ENCODE peak calls at places on chromosomes 3 and 15, in seven cellular contexts. W is IMR-90; H is CD8-positive, alpha-beta T cell; Q is mesendoderm; G is mesenchymal stem cell; F is left ventricle myocardium inferior; Z is psoas muscle. P is an unnamed sample. For H3K4me1, the result is how much of the 10 kb centered on the place peaks cover.

GRCh38 chr15:74511583-74511982 is 29.4 kb upstream of the ARID3B start:
- DNase-seq in W (no peak), H (no peak), Q (no peak), G (no peak), F (no peak), Z (no peak), P (no peak)

GRCh38 chr3:80767599-80767998 is 993.8 kb downstream of the GBE1 start:
- DNase-seq in W (no peak), H (no peak), Q (no peak), G (no peak), F (no peak), Z (no peak), P (no peak)

GRCh38 chr3:130960139-130960779 is 66.4 kb downstream of the ASTE1 start:
- DNase-seq in W (peak), H (no peak), Q (peak), G (no peak), F (no peak), Z (no peak), P (no peak)

GRCh38 chr15:82792068-82792467 is 13.8 kb downstream of the FSD2 start:
- DNase-seq in W (no peak), H (no peak), Q (no peak), G (no peak), F (no peak), Z (no peak), P (no peak)

GRCh38 chr3:69012836-69013255 is 638 bp downstream of the EOGT start:
- DNase-seq in W (peak), H (no peak), Q (peak), G (peak), F (peak), Z (peak), P (no peak)

GRCh38 chr3:84806958-84807357 is 151.8 kb upstream of the CADM2 start:
- DNase-seq in W (no peak), H (no peak), Q (no peak), G (no peak), F (no peak), Z (no peak), P (no peak)

GRCh38 chr3:163490119-163490518 is 1588.2 kb downstream of the SI start:
- DNase-seq in W (no peak), H (no peak), Q (peak), G (peak), F (no peak), Z (no peak), P (no peak)

GRCh38 chr15:44183363-44183762 is 11.7 kb downstream of the FRMD5 start:
- DNase-seq in W (no peak), H (no peak), Q (no peak), G (no peak), F (no peak), Z (no peak), P (no peak)

GRCh38 chr3:35936571-35936970 is 297.2 kb downstream of the ARPP21 start:
- DNase-seq in W (peak), H (no peak), Q (no peak), G (no peak), F (no peak), Z (no peak), P (no peak)

GRCh38 chr15:100001405-100001804 is 268.2 kb upstream of the LYSMD4 start:
- DNase-seq in W (no peak), H (no peak), Q (no peak), G (no peak), F (no peak), Z (no peak), P (no peak)

GRCh38 chr3:135736740-135737139 is 228.8 kb upstream of the PPP2R3A start:
- DNase-seq in W (peak), H (no peak), Q (peak), G (no peak), F (no peak), Z (no peak), P (no peak)

GRCh38 chr15:51132384-51133139 is 37.9 kb upstream of the TNFAIP8L3 start:
- DNase-seq in W (peak), H (no peak), Q (peak), G (peak), F (no peak), Z (peak), P (no peak)

GRCh38 chr3:43338295-43338694 is 52.0 kb downstream of the SNRK start:
- DNase-seq in W (peak), H (no peak), Q (peak), G (peak), F (no peak), Z (no peak), P (no peak)

GRCh38 chr3:83218383-83219200 is 1457.1 kb upstream of the GBE1 start:
- DNase-seq in W (no peak), H (no peak), Q (no peak), G (no peak), F (no peak), Z (no peak), P (no peak)

GRCh38 chr15:75109731-75110130 is 86.3 kb downstream of the PPCDC start:
- DNase-seq in W (no peak), H (no peak), Q (no peak), G (no peak), F (no peak), Z (no peak), P (no peak)

GRCh38 chr3:117404756-117405155 is 695.2 kb downstream of the TUSC7 start:
- DNase-seq in W (no peak), H (no peak), Q (no peak), G (no peak), F (no peak), Z (no peak), P (no peak)

GRCh38 chr15:77168211-77168610 is 97.3 kb upstream of the TSPAN3 start:
- DNase-seq in W (no peak), H (no peak), Q (no peak), G (no peak), F (no peak), Z (no peak), P (no peak)

GRCh38 chr3:123336001-123336400 is 112.9 kb downstream of the ADCY5 start:
- DNase-seq in W (no peak), H (no peak), Q (no peak), G (no peak), F (peak), Z (no peak), P (no peak)

GRCh38 chr3:37855363-37855970 is 6.2 kb upstream of the CTDSPL start:
- DNase-seq in W (peak), H (peak), Q (peak), G (peak), F (peak), Z (peak), P (peak)

GRCh38 chr15:100241572-100242479 is 99.9 kb downstream of the ADAMTS17 start:
- DNase-seq in W (no peak), H (no peak), Q (peak), G (peak), F (no peak), Z (peak), P (no peak)

GRCh38 chr15:97563516-97563915 is 397.0 kb upstream of the ARRDC4 start:
- DNase-seq in W (no peak), H (no peak), Q (no peak), G (no peak), F (no peak), Z (no peak), P (no peak)

GRCh38 chr3:7512048-7512447 is 651.1 kb downstream of the GRM7 start:
- DNase-seq in W (no peak), H (no peak), Q (no peak), G (no peak), F (no peak), Z (no peak), P (no peak)

GRCh38 chr3:51944541-51945021 is 2.4 kb downstream of the PARP3 start:
- DNase-seq in W (no peak), H (no peak), Q (no peak), G (no peak), F (no peak), Z (no peak), P (no peak)

GRCh38 chr15:50911641-50912040 is 3.2 kb downstream of the AP4E1 start:
- DNase-seq in W (no peak), H (no peak), Q (no peak), G (no peak), F (no peak), Z (no peak), P (no peak)

GRCh38 chr15:66873856-66874255 is 171.8 kb downstream of the SMAD6 start:
- DNase-seq in W (no peak), H (no peak), Q (peak), G (no peak), F (no peak), Z (no peak), P (no peak)

GRCh38 chr15:92091155-92091734 is 237.7 kb downstream of the SLCO3A1 start:
- DNase-seq in W (peak), H (no peak), Q (peak), G (no peak), F (no peak), Z (no peak), P (no peak)

GRCh38 chr3:100603449-100603848 is 6.0 kb upstream of the ADGRG7 start:
- DNase-seq in W (peak), H (no peak), Q (peak), G (peak), F (no peak), Z (no peak), P (peak)

GRCh38 chr3:59411694-59412093 is 361.9 kb upstream of the CFAP20DC start:
- DNase-seq in W (peak), H (no peak), Q (no peak), G (peak), F (no peak), Z (no peak), P (no peak)

GRCh38 chr3:14401692-14402303 is 608 bp upstream of the SLC6A6 start:
- DNase-seq in W (no peak), H (no peak), Q (no peak), G (no peak), F (no peak), Z (no peak), P (no peak)

GRCh38 chr15:75694241-75695182 is 18.1 kb downstream of the CSPG4 start:
- DNase-seq in W (peak), H (no peak), Q (peak), G (peak), F (peak), Z (peak), P (no peak)

GRCh38 chr3:50405249-50405648 is 45.9 kb upstream of the TMEM115 start:
- DNase-seq in W (peak), H (peak), Q (peak), G (peak), F (no peak), Z (no peak), P (peak)

GRCh38 chr15:86608461-86608860 is 528.8 kb downstream of the AGBL1 start:
- DNase-seq in W (no peak), H (no peak), Q (no peak), G (peak), F (peak), Z (peak), P (no peak)

GRCh38 chr3:185362850-185363661 is at the start of gene MAP3K13:
- DNase-seq in W (peak), H (no peak), Q (peak), G (peak), F (peak), Z (peak), P (peak)

GRCh38 chr15:84988909-84989644 is 7.4 kb downstream of the PDE8A start:
- DNase-seq in W (no peak), H (no peak), Q (no peak), G (no peak), F (no peak), Z (no peak), P (no peak)

GRCh38 chr3:195758721-195759353 is 38.1 kb downstream of the MUC20 start:
- DNase-seq in W (no peak), H (no peak), Q (no peak), G (no peak), F (no peak), Z (no peak), P (no peak)

GRCh38 chr3:28745904-28746617 is 397.4 kb upstream of the AZI2 start:
- DNase-seq in W (no peak), H (no peak), Q (no peak), G (no peak), F (no peak), Z (no peak), P (no peak)

GRCh38 chr3:115186351-115187148 is 39.5 kb upstream of the ZBTB20 start:
- DNase-seq in W (no peak), H (no peak), Q (no peak), G (no peak), F (no peak), Z (no peak), P (no peak)

GRCh38 chr3:127688416-127689265 is 15.9 kb downstream of the ABTB1 start:
- DNase-seq in W (peak), H (no peak), Q (no peak), G (peak), F (peak), Z (peak), P (no peak)

GRCh38 chr15:56805466-56806146 is 72.3 kb upstream of the ZNF280D start:
- DNase-seq in W (peak), H (no peak), Q (peak), G (peak), F (no peak), Z (no peak), P (no peak)

GRCh38 chr3:170599995-170600624 is 14.2 kb upstream of the SLC7A14 start:
- DNase-seq in W (no peak), H (no peak), Q (no peak), G (no peak), F (no peak), Z (no peak), P (no peak)

GRCh38 chr15:70475921-70476320 is 287.4 kb downstream of the UACA start:
- DNase-seq in W (no peak), H (no peak), Q (no peak), G (no peak), F (no peak), Z (no peak), P (no peak)
- H3K4me1 ChIP-seq in W (under half), H (under half), Q (under half), G (under half), F (under half), Z (under half), P (under half)

GRCh38 chr15:90262426-90262825 is 3.0 kb upstream of the NGRN start:
- DNase-seq in W (no peak), H (no peak), Q (no peak), G (no peak), F (no peak), Z (peak), P (no peak)

GRCh38 chr15:90266485-90266884 is 1.0 kb downstream of the NGRN start:
- DNase-seq in W (peak), H (no peak), Q (no peak), G (peak), F (no peak), Z (no peak), P (no peak)

GRCh38 chr15:90265271-90266060 is at the start of gene NGRN:
- DNase-seq in W (peak), H (peak), Q (peak), G (peak), F (peak), Z (peak), P (peak)

GRCh38 chr15:90266061-90266431 is 574 bp downstream of the NGRN start:
- DNase-seq in W (peak), H (peak), Q (peak), G (no peak), F (no peak), Z (peak), P (no peak)

GRCh38 chr15:90264649-90265048 is 823 bp upstream of the NGRN start:
- DNase-seq in W (no peak), H (peak), Q (no peak), G (no peak), F (no peak), Z (no peak), P (no peak)
- H3K4me1 ChIP-seq in W (under half), H (under half), Q (under half), G (under half), F (half or more), Z (under half), P (under half)

GRCh38 chr15:72222433-72222832 is 8.6 kb downstream of the PKM start:
- DNase-seq in W (no peak), H (no peak), Q (no peak), G (no peak), F (peak), Z (peak), P (no peak)

GRCh38 chr15:72217216-72217615 is 13.8 kb downstream of the PKM start:
- DNase-seq in W (no peak), H (no peak), Q (no peak), G (no peak), F (no peak), Z (no peak), P (no peak)

GRCh38 chr15:72216079-72216478 is 14.9 kb downstream of the PKM start:
- DNase-seq in W (no peak), H (no peak), Q (no peak), G (no peak), F (no peak), Z (no peak), P (no peak)

DNA sequence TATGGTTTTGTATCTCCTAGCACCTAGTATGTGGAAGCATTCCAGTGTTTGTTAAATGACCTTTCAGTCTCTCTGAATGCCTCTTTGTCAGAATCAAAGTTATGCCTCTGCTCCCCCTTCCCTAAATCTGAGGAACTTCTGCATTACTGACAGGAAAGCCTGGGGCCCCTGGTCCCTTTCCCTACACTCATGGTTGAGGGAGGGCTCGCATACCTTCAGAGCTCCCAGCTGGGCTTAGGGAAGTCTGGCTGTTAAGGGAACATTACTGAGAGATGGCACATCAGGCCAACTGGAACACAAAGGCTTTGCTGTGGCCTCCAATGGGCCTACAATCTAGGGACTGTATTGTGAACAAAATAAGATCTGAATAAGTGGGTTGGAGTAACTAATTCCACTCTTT is 10.3 kb downstream of the PKM start:
- DNase-seq in W (no peak), H (no peak), Q (peak), G (no peak), F (no peak), Z (no peak), P (no peak)
- H3K4me1 ChIP-seq in W (under half), H (under half), Q (under half), G (under half), F (half or more), Z (half or more), P (under half)

DNA sequence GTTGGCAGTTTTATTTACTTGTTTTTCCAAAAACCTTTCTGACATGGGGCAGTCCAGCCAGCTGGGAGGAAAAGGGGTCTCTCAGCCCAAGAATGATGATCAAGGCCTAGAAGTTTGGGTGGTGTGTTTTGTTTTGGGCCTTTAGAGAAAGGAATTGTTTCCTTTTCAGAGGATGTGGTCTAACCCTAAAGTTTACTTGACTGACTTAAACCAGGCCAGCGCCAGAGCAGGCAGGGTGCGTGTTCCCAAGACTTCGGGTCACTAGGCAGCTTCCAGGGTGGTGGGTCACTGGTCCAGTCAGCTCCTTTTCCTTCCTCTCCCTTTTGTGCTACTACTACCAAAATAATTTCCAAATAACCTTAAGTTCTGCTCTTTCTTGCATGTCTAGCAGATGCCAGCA is 4.9 kb downstream of the FLNB start:
- DNase-seq in W (no peak), H (no peak), Q (no peak), G (peak), F (no peak), Z (no peak), P (no peak)
- H3K4me1 ChIP-seq in W (under half), H (half or more), Q (under half), G (under half), F (half or more), Z (under half), P (under half)

DNA sequence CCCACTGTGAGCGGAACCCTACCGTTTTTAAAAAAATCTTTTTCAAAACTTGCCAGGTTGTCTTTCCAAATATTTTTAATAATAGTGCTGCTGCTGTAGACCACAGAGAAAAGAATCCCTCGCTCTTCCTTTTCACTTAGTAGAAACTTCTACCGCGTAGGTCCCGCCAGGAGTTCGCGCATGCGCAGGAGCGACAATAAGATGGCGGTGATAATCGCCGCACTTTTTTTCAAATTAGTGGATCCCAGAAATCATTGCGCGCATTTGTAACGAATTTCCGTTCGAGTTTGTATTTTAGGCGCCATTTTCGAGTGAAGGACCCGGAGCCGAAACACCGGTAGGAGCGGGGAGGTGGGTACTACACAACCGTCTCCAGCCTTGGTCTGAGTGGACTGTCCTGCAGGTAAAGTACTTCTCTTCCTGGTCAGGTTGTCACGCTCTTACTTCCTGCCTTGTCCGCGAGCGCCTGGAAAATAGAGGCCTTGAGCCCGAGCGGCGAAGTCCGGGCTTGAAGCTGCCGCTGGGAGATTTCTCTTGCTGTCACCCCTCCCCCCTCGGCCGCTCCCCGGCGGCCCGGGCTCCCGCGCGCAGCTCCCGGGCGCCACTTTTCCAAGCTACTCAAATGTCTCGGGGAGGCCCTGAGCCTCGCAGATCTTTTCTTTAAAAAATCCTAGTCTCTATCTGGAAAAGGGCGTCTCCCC is at the start of gene SMC4:
- DNase-seq in W (peak), H (peak), Q (peak), G (peak), F (peak), Z (peak), P (peak)
- H3K4me1 ChIP-seq in W (under half), H (under half), Q (under half), G (under half), F (half or more), Z (under half), P (under half)

GRCh38 chr15:68610825-68611224 is 32.0 kb downstream of the CORO2B start:
- DNase-seq in W (no peak), H (no peak), Q (no peak), G (peak), F (peak), Z (no peak), P (no peak)

GRCh38 chr15:68606332-68606731 is 27.5 kb downstream of the CORO2B start:
- DNase-seq in W (peak), H (no peak), Q (no peak), G (no peak), F (no peak), Z (no peak), P (no peak)

GRCh38 chr15:68609618-68610017 is 30.8 kb downstream of the CORO2B start:
- DNase-seq in W (no peak), H (no peak), Q (no peak), G (peak), F (peak), Z (peak), P (no peak)

GRCh38 chr15:68608206-68608843 is 29.5 kb downstream of the CORO2B start:
- DNase-seq in W (peak), H (no peak), Q (peak), G (no peak), F (peak), Z (peak), P (no peak)

DNA sequence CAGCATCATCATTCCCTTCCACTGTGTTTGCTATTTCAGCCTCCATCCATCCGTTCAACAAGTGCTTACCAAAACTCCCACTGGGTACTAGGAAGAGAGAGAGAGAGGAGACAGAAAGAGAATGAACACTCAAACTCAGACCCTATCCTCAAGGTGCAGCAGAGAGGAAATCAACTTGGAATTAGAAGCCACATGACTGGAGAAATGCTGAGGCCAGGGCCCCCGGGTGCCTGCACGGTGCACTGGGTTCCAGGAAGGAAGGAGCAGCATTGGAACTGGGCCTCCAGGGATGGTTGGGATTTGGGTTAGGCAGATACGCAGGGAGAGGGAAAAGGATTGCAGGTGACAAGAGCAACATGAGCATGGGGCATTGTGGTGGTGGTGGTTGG is 30.0 kb downstream of the CORO2B start:
- DNase-seq in W (no peak), H (no peak), Q (no peak), G (no peak), F (no peak), Z (no peak), P (no peak)
- H3K4me1 ChIP-seq in W (under half), H (under half), Q (under half), G (under half), F (half or more), Z (under half), P (under half)

P was measured in naive thymus-derived CD4-positive, alpha-beta T cell.